ENCODE peak calls at places on chromosomes 16 and 17, in six cellular contexts. R is IMR-90, T is tibial nerve, B is prostate gland, X is K562, J is ovary. L is an unnamed sample.

GRCh38 chr16:4277987-4278513 is 5.2 kb upstream of the TFAP4 start:
- DNase-seq in R (no peak), T (no peak), B (no peak), X (no peak), J (no peak), L (no peak)

GRCh38 chr16:50121721-50122445 is 31.2 kb upstream of the TENT4B start:
- DNase-seq in R (no peak), T (no peak), B (no peak), X (no peak), J (no peak), L (no peak)

GRCh38 chr16:56589141-56590039 is at the start of gene MT3:
- DNase-seq in R (no peak), T (no peak), B (peak; percentile 26), X (no peak), J (no peak), L (peak; percentile 55)

GRCh38 chr17:65340401-65340800 is 203.2 kb downstream of the RGS9 start:
- DNase-seq in R (no peak), T (no peak), B (no peak), X (no peak), J (no peak), L (no peak)

GRCh38 chr16:69941251-69942098 is 9.7 kb upstream of the CLEC18A start:
- DNase-seq in R (no peak), T (peak; percentile 4), B (no peak), X (no peak), J (no peak), L (no peak)

GRCh38 chr17:68437979-68438877 is 19.1 kb downstream of the WIPI1 start:
- DNase-seq in R (peak; percentile 47), T (no peak), B (no peak), X (peak; percentile 77), J (no peak), L (peak; percentile 38)

GRCh38 chr17:78793415-78793814 is 11.3 kb upstream of the CYTH1 start:
- DNase-seq in R (no peak), T (no peak), B (no peak), X (no peak), J (no peak), L (no peak)

GRCh38 chr17:3894927-3895343 is 2.1 kb upstream of the CAMKK1 start:
- DNase-seq in R (peak; percentile 47), T (no peak), B (peak; percentile 55), X (no peak), J (no peak), L (peak; percentile 81)

GRCh38 chr17:59786536-59787319 is 79.3 kb downstream of the VMP1 start:
- DNase-seq in R (peak; percentile 100), T (peak; percentile 78), B (peak; percentile 90), X (peak; percentile 82), J (no peak), L (peak; percentile 89)

GRCh38 chr17:18960241-18960665 is 8.3 kb downstream of the SLC5A10 start:
- DNase-seq in R (no peak), T (no peak), B (no peak), X (no peak), J (no peak), L (no peak)

GRCh38 chr17:70654706-70655105 is 485.4 kb downstream of the KCNJ2 start:
- DNase-seq in R (no peak), T (peak; percentile 24), B (no peak), X (no peak), J (no peak), L (no peak)

GRCh38 chr17:77581480-77581879 is 377.0 kb upstream of the TNRC6C start:
- DNase-seq in R (peak; percentile 35), T (no peak), B (no peak), X (no peak), J (no peak), L (no peak)

GRCh38 chr16:53098526-53099317 is 43.9 kb downstream of the CHD9 start:
- DNase-seq in R (peak; percentile 96), T (peak; percentile 74), B (peak; percentile 56), X (peak; percentile 53), J (peak; percentile 89), L (peak; percentile 64)

GRCh38 chr16:75189638-75190245 is 17.2 kb downstream of the CTRB2 start:
- DNase-seq in R (no peak), T (no peak), B (no peak), X (no peak), J (no peak), L (no peak)

GRCh38 chr17:67671492-67671891 is 46.2 kb upstream of the NOL11 start:
- DNase-seq in R (peak; percentile 7), T (no peak), B (peak; percentile 62), X (no peak), J (no peak), L (no peak)

GRCh38 chr16:30122621-30123160 is 329 bp downstream of the MAPK3 start:
- DNase-seq in R (no peak), T (no peak), B (no peak), X (no peak), J (no peak), L (peak; percentile 11)

GRCh38 chr17:67534941-67535340 is 157.9 kb downstream of the PITPNC1 start:
- DNase-seq in R (no peak), T (no peak), B (no peak), X (no peak), J (no peak), L (no peak)

GRCh38 chr16:57530104-57530522 is 6.3 kb downstream of the CCDC102A start:
- DNase-seq in R (peak; percentile 76), T (no peak), B (no peak), X (peak; percentile 69), J (peak; percentile 29), L (no peak)

GRCh38 chr16:25625620-25626019 is 66.1 kb upstream of the HS3ST4 start:
- DNase-seq in R (no peak), T (no peak), B (no peak), X (no peak), J (no peak), L (no peak)

GRCh38 chr16:87160752-87161337 is 156.3 kb downstream of the C16orf95 start:
- DNase-seq in R (no peak), T (no peak), B (no peak), X (no peak), J (no peak), L (no peak)

GRCh38 chr17:82065638-82066303 is at the start of gene DUS1L:
- DNase-seq in R (peak; percentile 37), T (peak; percentile 20), B (no peak), X (peak; percentile 87), J (peak; percentile 55), L (peak; percentile 72)

GRCh38 chr16:3661922-3662321 is 7.4 kb downstream of the DNASE1 start:
- DNase-seq in R (no peak), T (no peak), B (no peak), X (no peak), J (no peak), L (no peak)

GRCh38 chr17:41784207-41784744 is 2.2 kb downstream of the JUP start:
- DNase-seq in R (peak; percentile 71), T (no peak), B (peak; percentile 53), X (peak; percentile 93), J (no peak), L (peak; percentile 66)

GRCh38 chr17:80683625-80684100 is 139.0 kb downstream of the RPTOR start:
- DNase-seq in R (no peak), T (no peak), B (no peak), X (no peak), J (no peak), L (no peak)

GRCh38 chr16:69057400-69058378 is 47.8 kb upstream of the HAS3 start:
- DNase-seq in R (peak; percentile 91), T (no peak), B (peak; percentile 50), X (no peak), J (no peak), L (peak; percentile 57)

GRCh38 chr17:57614742-57615141 is 130.4 kb downstream of the CCDC182 start:
- DNase-seq in R (no peak), T (no peak), B (no peak), X (no peak), J (no peak), L (no peak)

GRCh38 chr17:4497101-4497824 is 1.4 kb upstream of the SPNS2 start:
- DNase-seq in R (peak; percentile 52), T (no peak), B (no peak), X (no peak), J (no peak), L (peak; percentile 72)

GRCh38 chr16:88758944-88759244 is 26.1 kb downstream of the PIEZO1 start:
- DNase-seq in R (no peak), T (no peak), B (no peak), X (no peak), J (no peak), L (no peak)
- H3K4me1 ChIP-seq in R (peaks cover 39% of the 10 kb centered on the region), T (no peaks in the 10 kb centered on the region), B (peaks cover 57% of the 10 kb centered on the region), X (peaks cover 24% of the 10 kb centered on the region), J (peaks cover 10% of the 10 kb centered on the region), L (peaks cover 46% of the 10 kb centered on the region)

DNA sequence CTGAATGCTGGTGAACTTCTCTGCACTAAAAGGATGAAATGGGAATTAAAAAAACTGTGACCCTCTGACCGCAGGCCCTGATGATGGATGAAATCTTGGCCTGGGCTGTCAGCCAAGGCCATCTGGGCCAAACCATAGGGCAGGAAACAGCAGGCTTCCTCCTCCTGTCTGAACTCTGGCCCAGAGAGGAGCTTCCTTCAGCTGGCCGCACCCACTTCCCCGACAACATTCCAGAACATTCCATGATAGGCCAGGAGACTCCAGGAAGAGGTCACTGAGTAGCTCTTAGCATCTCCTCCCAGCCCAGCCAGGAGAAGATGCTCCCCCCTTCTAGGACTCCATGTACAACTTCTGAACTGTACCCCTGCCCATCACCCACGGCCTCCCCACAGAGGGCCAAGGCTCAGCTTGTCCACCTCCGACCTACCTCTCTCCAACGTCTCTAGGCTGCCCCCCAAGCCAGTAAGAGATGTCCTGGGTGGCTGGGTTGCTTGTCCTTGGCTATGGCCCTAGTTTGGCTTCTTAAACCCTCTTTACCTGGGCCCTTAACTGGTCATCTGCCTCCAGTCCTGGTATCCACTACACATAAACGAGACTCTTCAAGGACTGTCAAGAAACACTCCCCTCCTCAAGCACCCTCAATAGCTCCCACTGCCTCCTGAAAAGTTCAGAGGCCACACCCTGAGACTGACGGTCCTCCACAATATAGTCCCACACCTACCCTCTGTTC is 1.7 kb downstream of the RPH3AL start:
- DNase-seq in R (no peak), T (peak; percentile 87), B (no peak), X (no peak), J (peak; percentile 82), L (peak; percentile 83)
- TF ChIP-seq POLR2A in R (no peak), T (no peak), B (no peak), X (no peak), J (no peak), L (no peak)

DNA sequence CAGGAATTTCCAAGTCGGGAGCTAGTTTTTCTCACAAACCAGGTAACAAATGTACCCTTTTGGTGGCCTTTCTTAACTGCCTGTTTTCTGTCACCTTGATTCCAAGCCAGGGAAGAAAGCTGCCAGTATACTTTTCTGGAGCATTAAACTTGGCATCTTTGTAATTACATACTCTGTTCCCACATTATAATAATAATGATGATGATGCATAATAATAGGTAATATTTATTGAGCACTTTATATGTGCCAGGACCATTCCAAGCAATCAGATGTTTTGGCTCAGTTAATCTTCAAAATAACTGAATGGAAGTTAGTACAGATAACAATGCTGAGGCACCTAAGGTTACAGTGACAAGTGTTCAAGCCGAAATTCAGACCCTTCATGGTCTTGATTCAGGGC is 11.1 kb upstream of the PSMC5 start:
- DNase-seq in R (no peak), T (no peak), B (no peak), X (no peak), J (no peak), L (no peak)
- H3K36me3 ChIP-seq in R (peaks cover 81% of the 10 kb centered on the region), T (peaks cover 59% of the 10 kb centered on the region), B (peaks cover 50% of the 10 kb centered on the region), X (peaks cover 100% of the 10 kb centered on the region), J (no peaks in the 10 kb centered on the region), L (peaks cover 73% of the 10 kb centered on the region)

DNA sequence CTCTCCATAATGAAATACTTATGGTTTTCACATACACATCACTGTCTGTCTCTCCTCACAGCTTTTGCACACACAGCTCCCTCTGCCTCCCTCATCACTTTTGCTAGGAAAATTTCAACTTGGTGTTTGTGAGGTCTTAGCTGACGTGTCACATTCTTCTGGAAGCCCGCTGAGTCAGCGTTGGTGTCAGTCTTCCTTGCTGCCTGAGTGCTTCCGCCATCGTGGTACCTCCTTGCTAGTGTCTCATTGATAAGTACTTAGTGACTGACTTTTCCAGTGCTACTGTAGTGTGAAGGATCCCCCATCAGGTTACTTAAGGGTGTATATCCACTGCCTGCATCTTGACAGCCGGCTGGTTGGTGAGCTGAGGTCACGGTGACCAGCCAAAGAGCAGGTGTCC is 33.5 kb downstream of the CA10 start:
- DNase-seq in R (no peak), T (no peak), B (no peak), X (no peak), J (no peak), L (no peak)
- H3K4me1 ChIP-seq in R (no peaks in the 10 kb centered on the region), T (no peaks in the 10 kb centered on the region), B (no peaks in the 10 kb centered on the region), X (no peaks in the 10 kb centered on the region), J (no peaks in the 10 kb centered on the region), L (no peaks in the 10 kb centered on the region)

L was measured in body of pancreas.